ENCODE peak calls at places on chromosomes 12 and 14, in five cellular contexts. F is A549, I is tibial nerve, U is transverse colon, Y is ovary. R is an unnamed sample.

GRCh38 chr12:12613334-12613733 is 1.7 kb downstream of the CREBL2 start:
- DNase-seq in I (no peak), Y (no peak), U (no peak), F (no peak), R (no peak)

GRCh38 chr12:49624919-49625577 is 1.7 kb downstream of the PRPF40B start:
- DNase-seq in U (no peak), I (no peak), Y (no peak), F (peak), R (no peak)

GRCh38 chr14:73722581-73722980 is 8.4 kb upstream of the PNMA1 start:
- DNase-seq in I (no peak), F (no peak), Y (peak), U (no peak), R (no peak)

GRCh38 chr12:111444706-111445310 is 39.1 kb downstream of the SH2B3 start:
- DNase-seq in Y (no peak), U (peak), I (peak), F (no peak), R (no peak)

GRCh38 chr14:57462551-57462950 is 31.1 kb downstream of the CCDC198 start:
- DNase-seq in I (no peak), Y (no peak), U (no peak), F (peak), R (no peak)

GRCh38 chr12:47803196-47803875 is 16.4 kb downstream of the HDAC7 start:
- DNase-seq in F (no peak), I (no peak), Y (no peak), U (no peak), R (no peak)

GRCh38 chr14:22547948-22548750 is 40.9 kb downstream of the DAD1 start:
- DNase-seq in Y (no peak), F (no peak), U (no peak), I (no peak), R (no peak)

GRCh38 chr12:81800298-81801148 is 41.4 kb upstream of the PPFIA2 start:
- DNase-seq in Y (no peak), I (peak), U (no peak), F (no peak), R (no peak)

GRCh38 chr14:92010644-92011043 is 29.2 kb downstream of the TRIP11 start:
- DNase-seq in F (no peak), Y (no peak), U (no peak), I (no peak), R (no peak)

GRCh38 chr12:58540480-58541299 is 379.6 kb downstream of the LRIG3 start:
- DNase-seq in F (peak), U (peak), Y (peak), I (peak), R (peak)

GRCh38 chr12:48681416-48681737 is 661 bp downstream of the KANSL2 start:
- DNase-seq in U (no peak), F (peak), Y (no peak), I (peak), R (peak)

GRCh38 chr14:71135911-71136310 is 228.7 kb downstream of the PCNX1 start:
- DNase-seq in F (no peak), I (no peak), U (no peak), Y (no peak), R (no peak)

DNA sequence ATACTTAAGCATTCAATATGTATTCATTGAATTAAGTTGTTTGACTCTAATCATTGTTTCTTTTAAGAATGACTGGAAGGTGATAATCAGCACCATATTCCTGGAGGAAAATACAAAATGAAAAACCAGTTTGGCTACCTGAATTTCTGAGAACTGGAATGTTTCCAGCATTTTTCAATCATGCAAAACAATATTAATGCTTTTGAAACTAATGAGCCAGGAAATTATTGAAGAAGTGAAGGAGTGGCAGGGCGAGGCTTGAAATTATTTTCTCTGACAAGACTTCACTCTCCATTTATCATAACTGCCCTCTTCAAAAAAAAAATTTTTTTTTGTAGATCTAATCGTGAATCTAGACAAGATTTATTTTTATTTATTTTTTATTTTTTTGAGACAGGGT is 19.0 kb downstream of the TMEM19 start:
- DNase-seq in I (no peak), U (no peak), F (no peak), Y (no peak), R (no peak)
- TF ChIP-seq EP300 in I (no peak), U (no peak), F (no peak), Y (no peak), R (no peak)

GRCh38 chr12:89985935-89986334 is 277.3 kb upstream of the ATP2B1 start:
- DNase-seq in Y (no peak), U (no peak), I (no peak), F (no peak), R (no peak)
- TF ChIP-seq EP300 in Y (no peak), U (no peak), I (no peak), F (no peak), R (no peak)

GRCh38 chr14:26174395-26174794 is 423.4 kb downstream of the NOVA1 start:
- DNase-seq in Y (no peak), I (no peak), F (no peak), U (no peak), R (no peak)
- TF ChIP-seq EP300 in Y (no peak), I (no peak), F (no peak), U (no peak), R (no peak)

GRCh38 chr12:44546037-44546436 is 330.1 kb downstream of the NELL2 start:
- DNase-seq in F (no peak), I (no peak), U (no peak), Y (no peak), R (no peak)
- TF ChIP-seq EP300 in F (no peak), I (no peak), U (no peak), Y (no peak), R (no peak)

GRCh38 chr12:113208041-113208934 is 13.0 kb upstream of the TPCN1 start:
- DNase-seq in U (peak), Y (no peak), F (no peak), I (peak), R (no peak)
- TF ChIP-seq EP300 in U (no peak), Y (no peak), F (no peak), I (no peak), R (no peak)

GRCh38 chr12:100868487-100868886 is 73.9 kb downstream of the ANO4 start:
- DNase-seq in U (no peak), I (no peak), F (no peak), Y (no peak), R (no peak)

GRCh38 chr12:100860611-100861010 is 66.0 kb downstream of the ANO4 start:
- DNase-seq in U (no peak), F (no peak), Y (no peak), I (no peak), R (no peak)

GRCh38 chr12:100867639-100868393 is 73.2 kb downstream of the ANO4 start:
- DNase-seq in Y (no peak), F (no peak), I (no peak), U (no peak), R (no peak)

GRCh38 chr12:100862600-100863149 is 68.1 kb downstream of the ANO4 start:
- DNase-seq in Y (no peak), U (no peak), I (no peak), F (no peak), R (no peak)

GRCh38 chr12:100864366-100864765 is 69.8 kb downstream of the ANO4 start:
- DNase-seq in F (no peak), I (no peak), Y (no peak), U (no peak), R (no peak)
- TF ChIP-seq EP300 in F (no peak), I (no peak), Y (no peak), U (no peak), R (no peak)

R was measured in SK-N-SH.